ENCODE peak calls at places on chromosomes 12 and 14, in nine cellular contexts. Y, M, U, K, H, J, X, S and C are unnamed samples.

GRCh38 chr12:67697443-67697842 is 48.9 kb downstream of the DYRK2 start:
- DNase-seq in M (no peak), H (no peak), S (peak), Y (no peak), X (no peak), K (no peak), U (no peak), J (no peak), C (no peak)

GRCh38 chr14:64848239-64848638 is 31.5 kb downstream of the SPTB start:
- DNase-seq in U (peak), K (no peak), X (no peak), H (no peak), S (no peak), M (no peak), J (no peak), Y (no peak), C (peak)

GRCh38 chr14:69328765-69329164 is 68.8 kb downstream of the GALNT16 start:
- DNase-seq in Y (no peak), J (no peak), X (no peak), U (no peak), M (no peak), K (no peak), S (no peak), H (no peak), C (no peak)

GRCh38 chr14:59274991-59275391 is 86.5 kb downstream of the DAAM1 start:
- DNase-seq in K (no peak), H (no peak), J (no peak), M (no peak), Y (no peak), X (no peak), S (no peak), U (peak), C (no peak)

GRCh38 chr12:15978431-15978950 is 67.4 kb downstream of the DERA start:
- DNase-seq in M (no peak), H (no peak), S (no peak), J (no peak), U (no peak), K (no peak), Y (peak), X (peak), C (no peak)

GRCh38 chr14:46290706-46291105 is 360.9 kb downstream of the RPL10L start:
- DNase-seq in U (no peak), H (no peak), J (no peak), K (no peak), X (no peak), S (no peak), Y (no peak), M (no peak), C (no peak)

GRCh38 chr14:73477618-73478266 is 13.0 kb upstream of the RIOX1 start:
- DNase-seq in Y (no peak), S (no peak), H (no peak), U (peak), M (peak), K (no peak), J (no peak), X (peak), C (peak)

GRCh38 chr12:48779869-48780268 is 9.0 kb downstream of the ADCY6 start:
- DNase-seq in K (no peak), J (no peak), H (no peak), Y (peak), U (no peak), S (no peak), X (peak), M (no peak), C (no peak)

GRCh38 chr12:45553204-45553603 is 176.3 kb upstream of the ARID2 start:
- DNase-seq in M (no peak), S (no peak), Y (no peak), U (no peak), H (no peak), X (no peak), K (no peak), J (no peak), C (no peak)

GRCh38 chr12:3200032-3200617 is 122.9 kb downstream of the TSPAN9 start:
- DNase-seq in J (peak), K (no peak), S (no peak), M (no peak), U (peak), H (no peak), X (peak), Y (no peak), C (no peak)

GRCh38 chr14:69796797-69797500 is at the start of gene SLC10A1:
- DNase-seq in S (no peak), H (no peak), M (no peak), X (no peak), U (no peak), J (no peak), K (no peak), Y (no peak), C (no peak)

GRCh38 chr14:94918896-94919295 is 149.0 kb upstream of the GSC start:
- DNase-seq in Y (no peak), J (peak), M (peak), U (no peak), H (no peak), K (no peak), S (no peak), X (no peak), C (no peak)

GRCh38 chr12:63905523-63905922 is 61.0 kb downstream of the SRGAP1 start:
- DNase-seq in J (no peak), H (no peak), Y (no peak), U (no peak), X (no peak), K (no peak), S (no peak), M (no peak), C (no peak)

GRCh38 chr14:63770187-63770807 is 42.4 kb upstream of the SGPP1 start:
- DNase-seq in K (no peak), M (no peak), U (peak), J (peak), Y (peak), X (peak), S (peak), H (peak), C (peak)

GRCh38 chr14:36942522-36943245 is 229.7 kb downstream of the SLC25A21 start:
- DNase-seq in H (no peak), X (peak), M (no peak), U (no peak), J (no peak), S (no peak), K (no peak), Y (no peak), C (no peak)